ENCODE peak calls at places on chromosomes 5 and 9, in five cellular contexts. Y, B, E, Q and L are unnamed samples.

GRCh38 chr5:159341914-159342313 is 11.6 kb upstream of the IL12B start:
- DNase-seq in Y (peak), B (no peak), E (no peak), Q (no peak), L (peak)

GRCh38 chr9:3954950-3955670 is 344.8 kb downstream of the GLIS3 start:
- DNase-seq in Y (peak), B (no peak), E (no peak), Q (no peak), L (no peak)

GRCh38 chr5:142426129-142426641 is 101.4 kb upstream of the SPRY4 start:
- DNase-seq in Y (peak), B (no peak), E (no peak), Q (peak), L (no peak)

GRCh38 chr5:105924366-105924765 is 1746.4 kb downstream of the EFNA5 start:
- DNase-seq in Y (peak), B (no peak), E (peak), Q (no peak), L (no peak)

GRCh38 chr5:53059281-53059680 is 50.3 kb downstream of the MOCS2 start:
- DNase-seq in Y (no peak), B (no peak), E (no peak), Q (no peak), L (no peak)

GRCh38 chr9:129242971-129243561 is 65.0 kb upstream of the IER5L start:
- DNase-seq in Y (peak), B (no peak), E (no peak), Q (no peak), L (no peak)

GRCh38 chr9:118003240-118003639 is 299.0 kb downstream of the TLR4 start:
- DNase-seq in Y (no peak), B (no peak), E (no peak), Q (no peak), L (no peak)

GRCh38 chr5:88657166-88657565 is 225.8 kb downstream of the MEF2C start:
- DNase-seq in Y (no peak), B (no peak), E (no peak), Q (no peak), L (no peak)

GRCh38 chr5:173152547-173152946 is 8.2 kb downstream of the BNIP1 start:
- DNase-seq in Y (no peak), B (no peak), E (no peak), Q (no peak), L (no peak)

GRCh38 chr9:115880221-115880620 is 273.4 kb upstream of the PAPPA start:
- DNase-seq in Y (no peak), B (no peak), E (no peak), Q (no peak), L (no peak)

GRCh38 chr5:177309351-177310191 is 2.1 kb downstream of the MXD3 start:
- DNase-seq in Y (peak), B (no peak), E (no peak), Q (no peak), L (peak)

GRCh38 chr5:98173334-98173733 is 600.1 kb upstream of the RGMB start:
- DNase-seq in Y (peak), B (no peak), E (no peak), Q (no peak), L (peak)

GRCh38 chr9:113675475-113675941 is 200.6 kb upstream of the ZNF618 start:
- DNase-seq in Y (peak), B (no peak), E (peak), Q (peak), L (peak)